ENCODE peak calls at places on chromosomes 7 and 10, in nine cellular contexts. P, A, B, O, W, I, R, T and S are unnamed samples.

GRCh38 chr10:75110006-75110632 is 1.3 kb upstream of the SAMD8 start:
- DNase-seq in R (no peak), W (no peak), T (no peak), P (no peak), B (no peak), I (no peak), O (no peak), A (no peak), S (no peak)

GRCh38 chr7:102933763-102934162 is 21.0 kb downstream of the LRRC17 start:
- DNase-seq in T (no peak), O (no peak), A (peak), I (no peak), P (no peak), B (no peak), R (no peak), W (peak), S (no peak)

GRCh38 chr7:5234852-5235831 is 45.1 kb downstream of the WIPI2 start:
- DNase-seq in P (no peak), B (no peak), W (no peak), A (no peak), R (no peak), O (peak), I (no peak), T (no peak), S (no peak)

GRCh38 chr7:81659697-81660395 is 110.0 kb downstream of the HGF start:
- DNase-seq in I (no peak), R (no peak), T (no peak), B (no peak), P (no peak), A (no peak), W (no peak), O (no peak), S (no peak)

GRCh38 chr10:17872191-17873091 is 63.3 kb downstream of the MRC1 start:
- DNase-seq in T (no peak), O (peak), R (no peak), B (peak), I (no peak), A (no peak), P (no peak), W (peak), S (peak)

GRCh38 chr10:10792681-10793080 is 225.0 kb upstream of the CELF2 start:
- DNase-seq in R (no peak), B (no peak), I (no peak), O (peak), P (no peak), T (no peak), W (peak), A (peak), S (no peak)

GRCh38 chr7:92595281-92595680 is 5.1 kb upstream of the FAM133B start:
- DNase-seq in P (no peak), W (no peak), I (no peak), B (no peak), T (no peak), R (no peak), O (peak), A (no peak), S (no peak)

GRCh38 chr10:72564596-72564995 is 61.3 kb downstream of the MICU1 start:
- DNase-seq in I (no peak), O (no peak), A (peak), P (no peak), R (no peak), W (no peak), B (no peak), T (no peak), S (no peak)

GRCh38 chr10:99328579-99329237 is 448 bp upstream of the CNNM1 start:
- DNase-seq in T (no peak), A (no peak), R (no peak), W (peak), O (peak), P (no peak), I (no peak), B (no peak), S (no peak)

GRCh38 chr10:70786799-70787415 is 1.7 kb upstream of the TBATA start:
- DNase-seq in B (peak), W (no peak), P (no peak), T (no peak), R (no peak), A (peak), I (no peak), O (peak), S (no peak)

GRCh38 chr10:99394256-99394655 is 36.2 kb downstream of the GOT1 start:
- DNase-seq in O (no peak), W (no peak), T (no peak), B (no peak), R (no peak), A (no peak), P (peak), I (no peak), S (no peak)

GRCh38 chr10:115827650-115828049 is 445.4 kb downstream of the GFRA1 start:
- DNase-seq in O (no peak), P (no peak), A (no peak), R (no peak), B (no peak), T (no peak), W (no peak), I (no peak), S (no peak)

GRCh38 chr10:3948843-3949242 is 163.8 kb upstream of the KLF6 start:
- DNase-seq in T (no peak), A (peak), W (no peak), B (peak), R (no peak), O (peak), P (no peak), I (peak), S (peak)

GRCh38 chr10:21372651-21373410 is 152.7 kb downstream of the SKIDA1 start:
- DNase-seq in T (no peak), I (peak), P (peak), R (peak), B (peak), A (peak), W (peak), O (peak), S (peak)

GRCh38 chr10:15482168-15482567 is 111.1 kb upstream of the FAM171A1 start:
- DNase-seq in B (no peak), R (no peak), I (no peak), T (no peak), W (no peak), P (no peak), O (no peak), A (no peak), S (no peak)

GRCh38 chr7:26284995-26285632 is 6.5 kb upstream of the SNX10 start:
- DNase-seq in T (no peak), A (no peak), W (peak), O (peak), P (no peak), B (peak), R (no peak), I (no peak), S (no peak)

GRCh38 chr7:104133238-104133637 is 74.6 kb downstream of the ORC5 start:
- DNase-seq in W (no peak), B (no peak), T (no peak), P (no peak), I (no peak), O (no peak), A (no peak), R (no peak), S (no peak)

DNA sequence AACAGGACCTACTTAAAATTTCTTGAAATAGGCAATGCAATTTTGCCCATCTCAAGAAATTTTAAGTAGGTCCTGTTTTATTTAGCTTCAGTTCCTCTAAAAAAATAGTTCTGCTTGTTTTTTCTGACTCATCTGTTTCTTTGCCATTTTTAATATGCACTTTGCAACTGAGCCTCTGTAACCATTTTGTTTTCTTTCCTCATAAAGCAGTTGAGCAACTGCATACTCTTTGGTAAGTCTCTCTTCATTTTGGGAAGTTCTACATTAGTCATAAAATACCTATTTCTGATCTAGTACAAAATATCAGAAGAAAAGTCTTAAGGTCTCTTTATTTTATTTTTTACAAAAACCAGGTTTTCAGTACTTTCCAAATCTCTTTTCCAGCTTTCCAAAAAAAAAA is 18.0 kb downstream of the TAS2R40 start:
- DNase-seq in O (peak), I (no peak), T (peak), R (no peak), B (no peak), A (peak), P (no peak), W (no peak), S (no peak)
- H3K4me3 ChIP-seq in O (peak), I (no peak), T (no peak), R (no peak), B (no peak), A (no peak), P (no peak), W (no peak), S (no peak)

GRCh38 chr7:122987463-122987862 is 8.0 kb downstream of the TAS2R16 start:
- DNase-seq in O (no peak), I (no peak), W (no peak), T (no peak), R (no peak), B (no peak), P (no peak), A (no peak), S (no peak)

GRCh38 chr7:122984021-122984420 is 11.5 kb downstream of the TAS2R16 start:
- DNase-seq in B (no peak), T (no peak), A (no peak), R (no peak), P (no peak), O (no peak), W (no peak), I (no peak), S (no peak)

GRCh38 chr7:122989577-122989976 is 5.9 kb downstream of the TAS2R16 start:
- DNase-seq in A (no peak), O (no peak), P (no peak), R (no peak), T (no peak), W (no peak), I (no peak), B (no peak), S (no peak)

GRCh38 chr7:122988333-122988732 is 7.2 kb downstream of the TAS2R16 start:
- DNase-seq in R (no peak), I (no peak), A (no peak), P (no peak), T (no peak), B (no peak), O (no peak), W (no peak), S (no peak)

DNA sequence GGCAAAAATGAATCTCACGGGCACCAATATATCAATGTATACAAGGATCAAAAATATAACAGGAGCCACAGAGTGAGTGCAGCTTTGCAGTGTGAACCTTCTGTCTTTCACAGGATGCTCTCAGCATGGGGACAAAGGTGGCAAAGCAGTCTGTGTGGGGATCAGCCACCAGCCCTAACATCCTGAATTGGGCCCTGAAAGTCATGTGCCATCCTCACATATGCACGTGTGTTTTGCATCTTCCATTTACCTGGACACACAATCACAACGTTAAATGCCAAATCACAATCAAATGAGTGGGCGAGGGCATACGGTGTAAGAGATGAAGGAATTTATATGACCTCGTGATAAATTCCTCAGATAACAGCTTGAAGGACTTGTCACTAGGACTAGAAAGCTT is 6.5 kb downstream of the TAS2R16 start:
- DNase-seq in P (no peak), I (no peak), A (no peak), B (no peak), O (no peak), T (no peak), R (no peak), W (no peak), S (no peak)
- H3K4me3 ChIP-seq in P (no peak), I (no peak), A (no peak), B (no peak), O (no peak), T (no peak), R (no peak), W (no peak), S (no peak)

DNA sequence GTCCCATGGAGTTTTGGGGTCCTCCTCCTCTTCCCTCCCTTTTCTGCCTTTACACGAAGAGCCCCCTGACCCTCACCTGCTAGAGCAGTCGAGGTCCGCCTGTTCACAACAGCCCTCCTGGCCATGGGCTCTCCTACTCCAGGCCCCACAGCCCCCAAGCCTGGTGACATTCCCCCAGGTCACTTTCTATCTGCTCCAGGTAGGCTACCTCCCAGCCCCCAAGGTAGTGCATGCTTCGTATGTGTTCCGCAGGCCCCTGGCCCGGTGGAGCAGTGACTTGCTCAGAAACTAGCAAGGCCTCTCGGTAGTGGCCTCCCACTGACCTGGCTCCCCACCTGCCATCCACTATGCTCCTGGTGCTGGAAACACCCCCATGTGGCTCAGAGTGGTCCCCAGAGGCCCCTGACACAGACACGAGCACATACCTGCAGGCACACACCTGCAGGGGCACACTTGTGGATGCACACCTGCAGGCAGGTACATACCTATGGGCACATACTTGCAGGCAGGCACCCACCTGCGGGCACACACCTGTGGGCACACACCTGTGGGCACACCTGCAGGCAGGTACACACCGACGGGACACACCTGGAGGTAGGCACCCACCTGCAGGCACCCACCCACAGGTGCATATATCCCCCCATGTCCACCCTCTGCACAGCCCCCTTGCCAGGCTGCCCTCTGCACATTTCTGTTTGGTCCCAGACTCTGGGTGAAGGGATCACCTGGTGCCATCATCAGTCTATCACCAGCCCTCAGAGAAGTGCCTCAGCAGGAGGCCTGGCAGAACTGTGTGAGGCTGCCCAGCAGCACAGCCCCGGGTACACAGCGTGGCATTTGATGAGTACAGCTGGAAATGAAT is 322.5 kb downstream of the PTPRN2 start:
- DNase-seq in I (no peak), O (no peak), P (no peak), W (no peak), R (peak), A (no peak), T (no peak), B (no peak), S (no peak)
- H3K4me3 ChIP-seq in I (no peak), O (no peak), P (no peak), W (no peak), R (no peak), A (no peak), T (no peak), B (no peak), S (no peak)

DNA sequence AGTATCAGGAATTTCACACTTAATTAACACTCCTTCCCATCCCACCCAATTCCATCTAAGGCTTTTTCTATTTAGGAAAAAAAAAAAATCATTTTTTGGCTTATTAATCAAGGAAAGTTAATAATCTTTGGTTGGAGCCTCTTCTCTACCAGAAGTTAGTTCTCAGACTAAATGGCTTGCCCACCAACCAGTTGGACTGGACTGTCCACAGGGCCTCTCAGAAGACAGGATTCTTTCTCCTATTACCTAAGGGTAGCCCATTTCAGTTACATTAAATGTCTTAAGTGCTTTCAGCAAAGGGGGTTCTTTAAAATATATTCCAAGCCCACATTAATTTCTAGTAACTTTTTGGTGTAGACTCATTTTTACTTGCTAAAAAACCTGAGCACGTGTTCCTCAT is 35.2 kb downstream of the GLUD1 start:
- DNase-seq in P (no peak), I (no peak), B (no peak), A (no peak), O (no peak), T (no peak), W (no peak), R (no peak), S (no peak)
- H3K4me3 ChIP-seq in P (no peak), I (no peak), B (no peak), A (no peak), O (no peak), T (no peak), W (no peak), R (no peak), S (no peak)

GRCh38 chr10:131874991-131875451 is 25.8 kb upstream of the PPP2R2D start:
- DNase-seq in T (peak), I (peak), P (peak), B (peak), A (peak), R (peak), O (peak), W (peak), S (peak)
- H3K4me3 ChIP-seq in T (no peak), I (no peak), P (no peak), B (no peak), A (no peak), R (no peak), O (no peak), W (peak), S (no peak)